ENCODE peak calls at places on chromosomes 16 and 17, in six cellular contexts. One of them, this sample, is unnamed.

GRCh38 chr16:1378804-1379053 is 27.0 kb downstream of the GNPTG start:
- DNase-seq in GM12878: no peak
- DNase-seq in transverse colon: no peak
- DNase-seq in A549: no peak
- DNase-seq in sigmoid colon: no peak
- DNase-seq in body of pancreas: no peak
- DNase-seq in this sample: no peak

GRCh38 chr17:60468371-60468770 is 46.1 kb downstream of the CHCT1 start:
- DNase-seq in GM12878: no peak
- DNase-seq in transverse colon: no peak
- DNase-seq in A549: no peak
- DNase-seq in sigmoid colon: no peak
- DNase-seq in body of pancreas: no peak
- DNase-seq in this sample: no peak

GRCh38 chr16:89924298-89924924 is 1.3 kb downstream of the TUBB3 start:
- DNase-seq in GM12878: no peak
- DNase-seq in transverse colon: no peak
- DNase-seq in A549: peak
- DNase-seq in sigmoid colon: no peak
- DNase-seq in body of pancreas: peak
- DNase-seq in this sample: no peak

GRCh38 chr17:62009220-62009619 is 55.9 kb downstream of the MED13 start:
- DNase-seq in GM12878: no peak
- DNase-seq in transverse colon: no peak
- DNase-seq in A549: no peak
- DNase-seq in sigmoid colon: no peak
- DNase-seq in body of pancreas: no peak
- DNase-seq in this sample: no peak

GRCh38 chr16:4612474-4612931 is 2.2 kb downstream of the UBALD1 start:
- DNase-seq in GM12878: no peak
- DNase-seq in transverse colon: no peak
- DNase-seq in A549: no peak
- DNase-seq in sigmoid colon: peak
- DNase-seq in body of pancreas: no peak
- DNase-seq in this sample: no peak

GRCh38 chr16:53059672-53060071 is 4.9 kb downstream of the CHD9 start:
- DNase-seq in GM12878: no peak
- DNase-seq in transverse colon: no peak
- DNase-seq in A549: no peak
- DNase-seq in sigmoid colon: no peak
- DNase-seq in body of pancreas: no peak
- DNase-seq in this sample: no peak

GRCh38 chr16:48559462-48560211 is 50.3 kb downstream of the N4BP1 start:
- DNase-seq in GM12878: no peak
- DNase-seq in transverse colon: no peak
- DNase-seq in A549: no peak
- DNase-seq in sigmoid colon: no peak
- DNase-seq in body of pancreas: no peak
- DNase-seq in this sample: no peak

GRCh38 chr16:85556456-85557082 is 56.6 kb upstream of the GSE1 start:
- DNase-seq in GM12878: no peak
- DNase-seq in transverse colon: peak
- DNase-seq in A549: peak
- DNase-seq in sigmoid colon: no peak
- DNase-seq in body of pancreas: peak
- DNase-seq in this sample: peak

DNA sequence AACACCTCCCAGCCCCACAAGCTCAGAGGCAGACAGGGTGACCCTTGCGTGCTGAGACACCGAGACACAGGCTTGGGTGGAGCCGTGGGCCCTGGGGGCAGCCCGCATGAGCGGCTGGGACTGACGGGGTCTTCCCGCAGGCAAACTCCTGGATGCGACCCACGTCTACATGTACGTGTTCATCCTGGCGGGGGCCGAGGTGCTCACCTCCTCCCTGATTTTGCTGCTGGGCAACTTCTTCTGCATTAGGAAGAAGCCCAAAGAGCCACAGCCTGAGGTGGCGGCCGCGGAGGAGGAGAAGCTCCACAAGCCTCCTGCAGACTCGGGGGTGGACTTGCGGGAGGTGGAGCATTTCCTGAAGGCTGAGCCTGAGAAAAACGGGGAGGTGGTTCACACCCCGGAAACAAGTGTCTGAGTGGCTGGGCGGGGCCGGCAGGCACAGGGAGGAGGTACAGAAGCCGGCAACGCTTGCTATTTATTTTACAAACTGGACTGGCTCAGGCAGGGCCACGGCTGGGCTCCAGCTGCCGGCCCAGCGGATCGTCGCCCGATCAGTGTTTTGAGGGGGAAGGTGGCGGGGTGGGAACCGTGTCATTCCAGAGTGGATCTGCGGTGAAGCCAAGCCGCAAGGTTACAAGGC is 9.8 kb downstream of the SLC16A3 start:
- DNase-seq in GM12878: no peak
- DNase-seq in transverse colon: peak
- DNase-seq in A549: peak
- DNase-seq in sigmoid colon: peak
- DNase-seq in body of pancreas: peak
- DNase-seq in this sample: no peak
- TF ChIP-seq POLR2A in GM12878: peak
- TF ChIP-seq POLR2A in transverse colon: peak
- TF ChIP-seq POLR2A in A549: no peak
- TF ChIP-seq POLR2A in sigmoid colon: no peak
- TF ChIP-seq POLR2A in body of pancreas: no peak
- TF ChIP-seq POLR2A in this sample: no peak

GRCh38 chr17:73532441-73532901 is 111.8 kb downstream of the SDK2 start:
- DNase-seq in GM12878: no peak
- DNase-seq in transverse colon: no peak
- DNase-seq in A549: no peak
- DNase-seq in sigmoid colon: no peak
- DNase-seq in body of pancreas: no peak
- DNase-seq in this sample: no peak
- TF ChIP-seq POLR2A in GM12878: no peak
- TF ChIP-seq POLR2A in transverse colon: no peak
- TF ChIP-seq POLR2A in A549: no peak
- TF ChIP-seq POLR2A in sigmoid colon: no peak
- TF ChIP-seq POLR2A in body of pancreas: no peak
- TF ChIP-seq POLR2A in this sample: no peak

GRCh38 chr17:81885869-81886548 is 5.4 kb downstream of the ALYREF start:
- DNase-seq in GM12878: no peak
- DNase-seq in transverse colon: no peak
- DNase-seq in A549: no peak
- DNase-seq in sigmoid colon: no peak
- DNase-seq in body of pancreas: no peak
- DNase-seq in this sample: no peak
- TF ChIP-seq POLR2A in GM12878: peak
- TF ChIP-seq POLR2A in transverse colon: no peak
- TF ChIP-seq POLR2A in A549: no peak
- TF ChIP-seq POLR2A in sigmoid colon: no peak
- TF ChIP-seq POLR2A in body of pancreas: no peak
- TF ChIP-seq POLR2A in this sample: no peak

GRCh38 chr17:76557368-76558209 is 17.7 kb downstream of the PRCD start:
- DNase-seq in GM12878: peak
- DNase-seq in transverse colon: peak
- DNase-seq in A549: peak
- DNase-seq in sigmoid colon: peak
- DNase-seq in body of pancreas: peak
- DNase-seq in this sample: peak
- TF ChIP-seq POLR2A in GM12878: peak
- TF ChIP-seq POLR2A in transverse colon: peak
- TF ChIP-seq POLR2A in A549: peak
- TF ChIP-seq POLR2A in sigmoid colon: peak
- TF ChIP-seq POLR2A in body of pancreas: peak
- TF ChIP-seq POLR2A in this sample: peak

GRCh38 chr17:7237761-7238417 is 1.4 kb downstream of the PHF23 start:
- DNase-seq in GM12878: no peak
- DNase-seq in transverse colon: peak
- DNase-seq in A549: peak
- DNase-seq in sigmoid colon: peak
- DNase-seq in body of pancreas: peak
- DNase-seq in this sample: peak

GRCh38 chr17:7241047-7241733 is 1.1 kb downstream of the GABARAP start:
- DNase-seq in GM12878: no peak
- DNase-seq in transverse colon: no peak
- DNase-seq in A549: no peak
- DNase-seq in sigmoid colon: no peak
- DNase-seq in body of pancreas: no peak
- DNase-seq in this sample: no peak

GRCh38 chr17:7238418-7239090 is 703 bp downstream of the PHF23 start:
- DNase-seq in GM12878: no peak
- DNase-seq in transverse colon: no peak
- DNase-seq in A549: peak
- DNase-seq in sigmoid colon: peak
- DNase-seq in body of pancreas: peak
- DNase-seq in this sample: no peak

GRCh38 chr17:7240375-7240774 is 1.1 kb upstream of the PHF23 start:
- DNase-seq in GM12878: no peak
- DNase-seq in transverse colon: no peak
- DNase-seq in A549: no peak
- DNase-seq in sigmoid colon: no peak
- DNase-seq in body of pancreas: no peak
- DNase-seq in this sample: no peak

DNA sequence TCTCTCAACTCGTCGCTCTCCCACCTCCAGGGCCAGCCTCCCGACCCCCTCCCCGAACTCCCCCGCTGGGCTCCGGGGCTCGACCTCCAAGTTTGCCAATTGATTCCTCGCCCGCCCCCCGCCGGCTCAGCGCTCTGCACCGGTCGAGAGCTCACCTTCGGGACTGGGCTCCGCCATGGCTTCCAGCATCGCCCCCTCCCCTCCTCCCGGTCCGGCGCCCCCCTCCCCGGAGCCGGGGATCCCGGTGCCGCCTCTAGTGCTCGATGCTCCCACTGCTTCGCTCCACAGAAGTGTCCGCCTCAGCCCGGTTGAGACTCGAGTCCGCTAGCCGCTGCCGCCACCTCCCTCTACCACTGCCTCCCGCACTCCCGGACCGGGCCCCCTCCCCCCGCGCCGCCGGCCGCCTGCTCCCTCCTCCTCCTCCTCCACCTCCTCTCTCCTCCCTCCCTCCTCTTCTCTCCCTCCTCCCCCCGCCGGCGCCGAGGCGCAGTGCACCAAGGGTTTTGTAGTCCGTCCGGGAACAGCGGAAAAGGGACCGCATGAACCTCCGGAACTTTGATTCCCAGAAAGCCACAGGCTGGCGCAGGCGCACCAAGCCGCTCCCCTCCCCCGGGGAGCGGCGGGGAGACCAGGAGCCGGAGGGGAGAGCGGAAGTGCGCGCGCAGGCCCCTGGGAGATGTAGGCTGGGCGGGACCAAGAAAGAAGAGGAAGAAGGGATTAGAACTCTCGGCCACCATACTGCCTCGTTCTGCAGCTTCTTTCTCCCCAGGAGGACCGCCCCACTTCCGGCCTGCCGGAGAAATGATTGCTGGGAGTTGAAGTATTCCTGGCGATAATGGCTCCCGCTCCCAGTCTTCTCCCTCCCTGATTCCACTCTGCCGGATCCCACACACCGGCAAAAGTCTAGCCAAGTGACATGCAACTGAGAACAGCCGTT is at the start of gene PHF23:
- DNase-seq in GM12878: peak
- DNase-seq in transverse colon: peak
- DNase-seq in A549: peak
- DNase-seq in sigmoid colon: peak
- DNase-seq in body of pancreas: peak
- DNase-seq in this sample: peak
- TF ChIP-seq POLR2A in GM12878: peak
- TF ChIP-seq POLR2A in transverse colon: peak
- TF ChIP-seq POLR2A in A549: peak
- TF ChIP-seq POLR2A in sigmoid colon: peak
- TF ChIP-seq POLR2A in body of pancreas: no peak
- TF ChIP-seq POLR2A in this sample: peak

GRCh38 chr16:30091474-30092372 is at the start of gene TBX6:
- DNase-seq in GM12878: peak
- DNase-seq in transverse colon: peak
- DNase-seq in A549: peak
- DNase-seq in sigmoid colon: peak
- DNase-seq in body of pancreas: peak
- DNase-seq in this sample: peak
- TF ChIP-seq POLR2A in GM12878: peak
- TF ChIP-seq POLR2A in transverse colon: peak
- TF ChIP-seq POLR2A in A549: peak
- TF ChIP-seq POLR2A in sigmoid colon: no peak
- TF ChIP-seq POLR2A in body of pancreas: no peak
- TF ChIP-seq POLR2A in this sample: peak

DNA sequence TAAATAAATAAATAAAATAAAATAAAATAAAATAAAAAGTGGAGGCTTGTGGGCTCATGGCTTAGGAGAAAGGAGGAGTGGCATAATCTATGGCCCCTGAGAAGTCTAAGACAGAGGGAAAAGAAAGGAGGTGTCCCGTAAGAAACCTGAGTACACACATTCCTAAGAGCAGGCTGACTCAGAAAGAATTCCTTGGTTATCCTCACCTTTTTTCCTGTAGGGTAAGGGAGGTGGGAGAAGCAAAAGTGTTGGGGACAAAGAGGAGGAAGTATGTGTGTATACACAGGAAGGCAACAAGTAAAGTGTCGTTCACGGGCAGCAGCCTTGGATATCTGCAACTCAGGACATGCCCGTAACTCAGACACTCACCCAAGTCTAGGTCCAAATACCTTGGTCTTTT is 29.3 kb downstream of the MARF1 start:
- DNase-seq in GM12878: no peak
- DNase-seq in transverse colon: no peak
- DNase-seq in A549: no peak
- DNase-seq in sigmoid colon: no peak
- DNase-seq in body of pancreas: no peak
- DNase-seq in this sample: no peak
- TF ChIP-seq POLR2A in GM12878: no peak
- TF ChIP-seq POLR2A in transverse colon: no peak
- TF ChIP-seq POLR2A in A549: no peak
- TF ChIP-seq POLR2A in sigmoid colon: no peak
- TF ChIP-seq POLR2A in body of pancreas: no peak
- TF ChIP-seq POLR2A in this sample: no peak